ENCODE peak calls at places on chromosomes 16 and 17, in nine cellular contexts. One of them, this sample, is unnamed.

GRCh38 chr17:19407601-19408380 is 3.2 kb upstream of the RNF112 start:
- DNase-seq in sigmoid colon: peak; percentile 53
- DNase-seq in uterus: no peak
- DNase-seq in A549: no peak
- DNase-seq in heart left ventricle: no peak
- DNase-seq in body of pancreas: no peak
- DNase-seq in cardiac muscle cell: no peak
- DNase-seq in cardiac fibroblast: no peak
- DNase-seq in dorsolateral prefrontal cortex: no peak
- DNase-seq in this sample: no peak

GRCh38 chr16:87487361-87487924 is 5.4 kb downstream of the ZCCHC14 start:
- DNase-seq in sigmoid colon: no peak
- DNase-seq in uterus: no peak
- DNase-seq in A549: no peak
- DNase-seq in heart left ventricle: no peak
- DNase-seq in body of pancreas: peak; percentile 91
- DNase-seq in cardiac muscle cell: peak; percentile 27
- DNase-seq in cardiac fibroblast: peak; percentile 48
- DNase-seq in dorsolateral prefrontal cortex: peak; percentile 48
- DNase-seq in this sample: no peak

GRCh38 chr16:75004460-75004859 is 5.6 kb downstream of the ZNRF1 start:
- DNase-seq in sigmoid colon: no peak
- DNase-seq in uterus: no peak
- DNase-seq in A549: no peak
- DNase-seq in heart left ventricle: no peak
- DNase-seq in body of pancreas: no peak
- DNase-seq in cardiac muscle cell: no peak
- DNase-seq in cardiac fibroblast: no peak
- DNase-seq in dorsolateral prefrontal cortex: no peak
- DNase-seq in this sample: no peak

GRCh38 chr16:82639666-82640336 is 13.0 kb downstream of the CDH13 start:
- DNase-seq in sigmoid colon: peak; percentile 56
- DNase-seq in uterus: peak; percentile 32
- DNase-seq in A549: peak; percentile 55
- DNase-seq in heart left ventricle: peak; percentile 54
- DNase-seq in body of pancreas: peak; percentile 64
- DNase-seq in cardiac muscle cell: peak; percentile 78
- DNase-seq in cardiac fibroblast: peak; percentile 77
- DNase-seq in dorsolateral prefrontal cortex: peak; percentile 66
- DNase-seq in this sample: peak; percentile 80

GRCh38 chr16:87604572-87605135 is 2.3 kb downstream of the JPH3 start:
- DNase-seq in sigmoid colon: no peak
- DNase-seq in uterus: no peak
- DNase-seq in A549: no peak
- DNase-seq in heart left ventricle: no peak
- DNase-seq in body of pancreas: no peak
- DNase-seq in cardiac muscle cell: no peak
- DNase-seq in cardiac fibroblast: no peak
- DNase-seq in dorsolateral prefrontal cortex: no peak
- DNase-seq in this sample: no peak

GRCh38 chr16:67457611-67458010 is 23.3 kb downstream of the ATP6V0D1 start:
- DNase-seq in sigmoid colon: no peak
- DNase-seq in uterus: no peak
- DNase-seq in A549: no peak
- DNase-seq in heart left ventricle: no peak
- DNase-seq in body of pancreas: no peak
- DNase-seq in cardiac muscle cell: no peak
- DNase-seq in cardiac fibroblast: no peak
- DNase-seq in dorsolateral prefrontal cortex: no peak
- DNase-seq in this sample: no peak

GRCh38 chr17:13523164-13523563 is 78.6 kb downstream of the HS3ST3A1 start:
- DNase-seq in sigmoid colon: no peak
- DNase-seq in uterus: no peak
- DNase-seq in A549: no peak
- DNase-seq in heart left ventricle: no peak
- DNase-seq in body of pancreas: no peak
- DNase-seq in cardiac muscle cell: no peak
- DNase-seq in cardiac fibroblast: no peak
- DNase-seq in dorsolateral prefrontal cortex: no peak
- DNase-seq in this sample: no peak

GRCh38 chr17:66541461-66542182 is 239.2 kb downstream of the PRKCA start:
- DNase-seq in sigmoid colon: no peak
- DNase-seq in uterus: no peak
- DNase-seq in A549: no peak
- DNase-seq in heart left ventricle: no peak
- DNase-seq in body of pancreas: no peak
- DNase-seq in cardiac muscle cell: peak; percentile 90
- DNase-seq in cardiac fibroblast: peak; percentile 67
- DNase-seq in dorsolateral prefrontal cortex: peak; percentile 61
- DNase-seq in this sample: peak; percentile 72

GRCh38 chr16:52751035-52751434 is 204.1 kb upstream of the TOX3 start:
- DNase-seq in sigmoid colon: no peak
- DNase-seq in uterus: no peak
- DNase-seq in A549: no peak
- DNase-seq in heart left ventricle: no peak
- DNase-seq in body of pancreas: no peak
- DNase-seq in cardiac muscle cell: no peak
- DNase-seq in cardiac fibroblast: no peak
- DNase-seq in dorsolateral prefrontal cortex: no peak
- DNase-seq in this sample: no peak

GRCh38 chr17:56292010-56292409 is 138.7 kb downstream of the ANKFN1 start:
- DNase-seq in sigmoid colon: no peak
- DNase-seq in uterus: no peak
- DNase-seq in A549: no peak
- DNase-seq in heart left ventricle: no peak
- DNase-seq in body of pancreas: no peak
- DNase-seq in cardiac muscle cell: no peak
- DNase-seq in cardiac fibroblast: peak; percentile 46
- DNase-seq in dorsolateral prefrontal cortex: no peak
- DNase-seq in this sample: peak; percentile 16

GRCh38 chr16:886802-887731 is 83.7 kb downstream of the LMF1 start:
- DNase-seq in sigmoid colon: peak; percentile 58
- DNase-seq in uterus: no peak
- DNase-seq in A549: no peak
- DNase-seq in heart left ventricle: no peak
- DNase-seq in body of pancreas: no peak
- DNase-seq in cardiac muscle cell: no peak
- DNase-seq in cardiac fibroblast: no peak
- DNase-seq in dorsolateral prefrontal cortex: no peak
- DNase-seq in this sample: no peak

GRCh38 chr16:48378276-48378675 is 6.9 kb downstream of the SIAH1 start:
- DNase-seq in sigmoid colon: no peak
- DNase-seq in uterus: no peak
- DNase-seq in A549: no peak
- DNase-seq in heart left ventricle: no peak
- DNase-seq in body of pancreas: no peak
- DNase-seq in cardiac muscle cell: no peak
- DNase-seq in cardiac fibroblast: no peak
- DNase-seq in dorsolateral prefrontal cortex: no peak
- DNase-seq in this sample: no peak

GRCh38 chr16:9469512-9469911 is 378.1 kb downstream of the HAPSTR1 start:
- DNase-seq in sigmoid colon: no peak
- DNase-seq in uterus: no peak
- DNase-seq in A549: peak; percentile 37
- DNase-seq in heart left ventricle: no peak
- DNase-seq in body of pancreas: no peak
- DNase-seq in cardiac muscle cell: peak; percentile 0
- DNase-seq in cardiac fibroblast: peak; percentile 1
- DNase-seq in dorsolateral prefrontal cortex: no peak
- DNase-seq in this sample: peak; percentile 4

GRCh38 chr16:85912271-85912974 is 13.5 kb downstream of the IRF8 start:
- DNase-seq in sigmoid colon: peak; percentile 79
- DNase-seq in uterus: peak; percentile 71
- DNase-seq in A549: no peak
- DNase-seq in heart left ventricle: no peak
- DNase-seq in body of pancreas: peak; percentile 29
- DNase-seq in cardiac muscle cell: peak; percentile 99
- DNase-seq in cardiac fibroblast: peak; percentile 44
- DNase-seq in dorsolateral prefrontal cortex: no peak
- DNase-seq in this sample: peak; percentile 94

GRCh38 chr17:14730821-14731220 is 429.9 kb downstream of the HS3ST3B1 start:
- DNase-seq in sigmoid colon: no peak
- DNase-seq in uterus: no peak
- DNase-seq in A549: no peak
- DNase-seq in heart left ventricle: no peak
- DNase-seq in body of pancreas: no peak
- DNase-seq in cardiac muscle cell: no peak
- DNase-seq in cardiac fibroblast: no peak
- DNase-seq in dorsolateral prefrontal cortex: no peak
- DNase-seq in this sample: no peak

GRCh38 chr16:16992986-16993783 is 477.6 kb downstream of the XYLT1 start:
- DNase-seq in sigmoid colon: no peak
- DNase-seq in uterus: no peak
- DNase-seq in A549: no peak
- DNase-seq in heart left ventricle: no peak
- DNase-seq in body of pancreas: no peak
- DNase-seq in cardiac muscle cell: no peak
- DNase-seq in cardiac fibroblast: no peak
- DNase-seq in dorsolateral prefrontal cortex: no peak
- DNase-seq in this sample: no peak

GRCh38 chr17:77405867-77406513 is 265.2 kb downstream of the SEC14L1 start:
- DNase-seq in sigmoid colon: no peak
- DNase-seq in uterus: no peak
- DNase-seq in A549: no peak
- DNase-seq in heart left ventricle: no peak
- DNase-seq in body of pancreas: no peak
- DNase-seq in cardiac muscle cell: no peak
- DNase-seq in cardiac fibroblast: no peak
- DNase-seq in dorsolateral prefrontal cortex: no peak
- DNase-seq in this sample: no peak

DNA sequence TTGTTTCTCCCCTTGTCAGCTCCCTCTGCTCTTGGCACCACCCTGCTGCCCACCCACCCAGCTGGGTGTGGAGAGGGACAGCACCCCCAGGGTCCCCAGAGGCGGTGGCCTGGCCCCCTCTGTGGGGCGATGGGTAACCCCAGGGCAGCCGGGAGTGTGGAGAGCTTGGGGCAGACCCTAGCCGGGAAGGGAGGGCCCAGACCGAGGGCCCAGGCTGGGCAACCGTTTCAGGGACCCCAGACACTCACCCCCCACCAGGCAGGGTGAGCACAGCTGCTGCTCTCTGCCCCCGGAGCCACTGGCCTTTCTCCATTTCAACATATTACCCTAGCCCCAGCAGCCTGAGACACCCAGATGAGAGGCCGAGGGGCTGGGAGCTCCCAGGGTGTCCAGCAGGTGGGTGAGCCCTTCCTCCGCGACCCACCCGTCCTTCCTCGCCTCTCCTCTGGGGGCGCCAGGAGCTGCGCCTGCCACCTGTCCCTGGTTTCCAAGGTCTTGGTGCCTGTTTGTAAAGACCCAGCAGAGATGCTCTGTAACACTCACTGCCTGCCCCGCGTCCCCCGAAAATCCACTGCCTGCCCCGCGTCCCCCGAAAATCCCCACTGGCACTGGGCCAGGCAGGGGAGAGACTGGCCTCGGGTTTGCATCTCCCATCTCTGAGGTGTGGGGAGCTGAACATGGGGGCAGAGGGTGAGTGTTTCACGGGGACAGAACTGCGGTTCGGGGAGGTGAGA is 45.4 kb downstream of the BAHCC1 start:
- DNase-seq in sigmoid colon: no peak
- DNase-seq in uterus: no peak
- DNase-seq in A549: peak; percentile 63
- DNase-seq in heart left ventricle: no peak
- DNase-seq in body of pancreas: no peak
- DNase-seq in cardiac muscle cell: no peak
- DNase-seq in cardiac fibroblast: no peak
- DNase-seq in dorsolateral prefrontal cortex: no peak
- DNase-seq in this sample: no peak
- TF ChIP-seq CTCF in sigmoid colon: no peak
- TF ChIP-seq CTCF in uterus: peak; percentile 21
- TF ChIP-seq CTCF in A549: peak; percentile 60
- TF ChIP-seq CTCF in heart left ventricle: no peak
- TF ChIP-seq CTCF in body of pancreas: peak; percentile 13
- TF ChIP-seq CTCF in cardiac muscle cell: peak; percentile 52
- TF ChIP-seq CTCF in cardiac fibroblast: peak; percentile 47
- TF ChIP-seq CTCF in dorsolateral prefrontal cortex: no peak
- TF ChIP-seq CTCF in this sample: peak; percentile 69

GRCh38 chr16:73483934-73484712 is 436.2 kb upstream of the ZFHX3 start:
- DNase-seq in sigmoid colon: no peak
- DNase-seq in uterus: no peak
- DNase-seq in A549: no peak
- DNase-seq in heart left ventricle: no peak
- DNase-seq in body of pancreas: no peak
- DNase-seq in cardiac muscle cell: no peak
- DNase-seq in cardiac fibroblast: no peak
- DNase-seq in dorsolateral prefrontal cortex: no peak
- DNase-seq in this sample: no peak
- H3K4me3 ChIP-seq in sigmoid colon: no peak overlapping the region
- H3K4me3 ChIP-seq in uterus: no peak overlapping the region
- H3K4me3 ChIP-seq in A549: no peak overlapping the region
- H3K4me3 ChIP-seq in heart left ventricle: no peak overlapping the region
- H3K4me3 ChIP-seq in body of pancreas: no peak overlapping the region
- H3K4me3 ChIP-seq in cardiac muscle cell: no peak overlapping the region
- H3K4me3 ChIP-seq in cardiac fibroblast: no peak overlapping the region
- H3K4me3 ChIP-seq in dorsolateral prefrontal cortex: no peak overlapping the region
- H3K4me3 ChIP-seq in this sample: no peak overlapping the region

GRCh38 chr17:43917348-43918025 is 10.2 kb upstream of the MPP2 start:
- DNase-seq in sigmoid colon: no peak
- DNase-seq in uterus: peak; percentile 35
- DNase-seq in A549: peak; percentile 43
- DNase-seq in heart left ventricle: peak; percentile 44
- DNase-seq in body of pancreas: peak; percentile 41
- DNase-seq in cardiac muscle cell: peak; percentile 45
- DNase-seq in cardiac fibroblast: peak; percentile 44
- DNase-seq in dorsolateral prefrontal cortex: peak; percentile 61
- DNase-seq in this sample: peak; percentile 52
- TF ChIP-seq CTCF in sigmoid colon: peak; percentile 30
- TF ChIP-seq CTCF in uterus: no peak
- TF ChIP-seq CTCF in A549: peak; percentile 25
- TF ChIP-seq CTCF in heart left ventricle: peak; percentile 31
- TF ChIP-seq CTCF in body of pancreas: no peak
- TF ChIP-seq CTCF in cardiac muscle cell: peak; percentile 57
- TF ChIP-seq CTCF in cardiac fibroblast: peak; percentile 71
- TF ChIP-seq CTCF in dorsolateral prefrontal cortex: peak; percentile 63
- TF ChIP-seq CTCF in this sample: peak; percentile 76

DNA sequence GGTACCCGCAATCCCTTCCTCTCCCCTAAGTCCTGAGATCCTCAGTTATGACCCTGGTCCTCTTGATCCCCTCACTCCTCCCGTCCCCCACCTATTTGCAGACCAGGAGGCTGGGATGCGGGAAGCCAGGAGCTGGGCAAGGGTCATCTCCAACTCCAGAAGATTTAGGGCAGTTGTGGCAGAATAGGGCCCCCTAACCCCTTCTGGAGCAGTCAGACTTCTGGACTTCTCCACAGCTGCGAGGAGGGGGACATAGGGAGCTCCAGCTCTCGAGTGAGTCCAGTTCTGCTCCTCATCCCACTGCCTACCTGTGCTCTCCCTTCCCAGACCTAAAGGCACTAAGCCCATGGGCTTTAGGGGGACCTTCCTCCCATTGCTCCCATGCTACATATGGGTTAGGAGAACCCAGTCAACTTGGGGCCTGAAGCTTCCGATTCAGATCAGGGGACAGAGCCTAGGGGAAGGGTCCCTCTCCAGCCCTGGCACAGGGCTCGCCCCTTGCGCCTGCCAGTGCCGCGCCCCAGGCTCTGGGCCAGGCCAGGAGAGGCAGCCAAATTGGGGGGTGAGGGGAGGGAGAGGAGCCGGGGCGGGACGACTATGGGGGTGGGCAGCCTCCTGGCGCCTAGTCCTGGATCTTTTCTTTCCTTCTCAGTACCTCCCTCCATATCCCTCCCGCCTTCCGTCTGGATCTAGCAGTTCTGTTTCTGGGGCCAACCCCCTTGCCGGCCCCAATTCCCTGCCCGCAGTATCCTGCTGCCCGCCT is 1.4 kb downstream of the WNK4 start:
- DNase-seq in sigmoid colon: no peak
- DNase-seq in uterus: no peak
- DNase-seq in A549: no peak
- DNase-seq in heart left ventricle: no peak
- DNase-seq in body of pancreas: no peak
- DNase-seq in cardiac muscle cell: no peak
- DNase-seq in cardiac fibroblast: peak; percentile 35
- DNase-seq in dorsolateral prefrontal cortex: no peak
- DNase-seq in this sample: no peak
- H3K4me3 ChIP-seq in sigmoid colon: no peak overlapping the region
- H3K4me3 ChIP-seq in uterus: no peak overlapping the region
- H3K4me3 ChIP-seq in A549: no peak overlapping the region
- H3K4me3 ChIP-seq in heart left ventricle: no peak overlapping the region
- H3K4me3 ChIP-seq in body of pancreas: no peak overlapping the region
- H3K4me3 ChIP-seq in cardiac muscle cell: no peak overlapping the region
- H3K4me3 ChIP-seq in cardiac fibroblast: peak overlapping the region; percentile 61
- H3K4me3 ChIP-seq in dorsolateral prefrontal cortex: no peak overlapping the region
- H3K4me3 ChIP-seq in this sample: peak overlapping the region; percentile 64